ENCODE peak calls at places on chromosomes 11 and 22, in eight cellular contexts. Y is Right ventricle myocardium inferior; K is neural crest cell; P is nucleus accumbens; M is left cardiac atrium; J is caudate nucleus; R is central memory CD4-positive, alpha-beta T cell; D is activated CD4-positive, alpha-beta T cell treated with anti-CD3 and anti-CD28 coated beads, Interleukin-2, amount 50 U/mL, for 24 hours. B is an unnamed sample.
A peak's percentile ranks its signal among the peaks of the same experiment; 100 is the strongest.

GRCh38 chr11:45354976-45355705 is 69.0 kb upstream of the SYT13 start:
- DNase-seq in Y (peak; percentile 89), K (peak; percentile 81), P (peak; percentile 86), M (peak; percentile 92), J (peak; percentile 25), R (peak; percentile 83), D (peak; percentile 83), B (peak; percentile 48)

GRCh38 chr11:74684661-74685060 is 46.6 kb downstream of the CHRDL2 start:
- DNase-seq in Y (no peak), K (no peak), P (no peak), M (peak; percentile 2), J (no peak), R (no peak), D (no peak), B (no peak)

GRCh38 chr11:17148536-17148935 is 59.2 kb downstream of the PIK3C2A start:
- DNase-seq in Y (no peak), K (no peak), P (no peak), M (no peak), J (no peak), R (no peak), D (no peak), B (no peak)

GRCh38 chr11:16607675-16608644 is 130.5 kb upstream of the C11orf58 start:
- DNase-seq in Y (peak; percentile 90), K (peak; percentile 70), P (peak; percentile 45), M (peak; percentile 86), J (no peak), R (no peak), D (no peak), B (no peak)

GRCh38 chr11:34960277-34960676 is 43.9 kb downstream of the PDHX start:
- DNase-seq in Y (no peak), K (no peak), P (no peak), M (peak; percentile 22), J (no peak), R (no peak), D (no peak), B (no peak)

GRCh38 chr11:85685820-85686459 is at the start of gene CCDC89:
- DNase-seq in Y (peak; percentile 85), K (no peak), P (peak; percentile 70), M (peak; percentile 80), J (peak; percentile 3), R (no peak), D (no peak), B (peak; percentile 34)

GRCh38 chr22:24441406-24442351 is 14.3 kb downstream of the ADORA2A start:
- DNase-seq in Y (no peak), K (no peak), P (no peak), M (no peak), J (no peak), R (no peak), D (no peak), B (no peak)

GRCh38 chr22:46070215-46070721 is 80.1 kb upstream of the PPARA start:
- DNase-seq in Y (peak; percentile 90), K (no peak), P (no peak), M (peak; percentile 88), J (no peak), R (no peak), D (no peak), B (no peak)

GRCh38 chr11:74427377-74427776 is 29.1 kb upstream of the PGM2L1 start:
- DNase-seq in Y (no peak), K (no peak), P (no peak), M (no peak), J (no peak), R (no peak), D (no peak), B (no peak)

GRCh38 chr11:112588252-112588668 is 327.6 kb upstream of the PLET1 start:
- DNase-seq in Y (peak; percentile 84), K (peak; percentile 55), P (peak; percentile 48), M (peak; percentile 63), J (peak; percentile 24), R (peak; percentile 37), D (peak; percentile 50), B (no peak)

GRCh38 chr22:38066381-38067027 is 9.3 kb downstream of the PICK1 start:
- DNase-seq in Y (no peak), K (no peak), P (no peak), M (peak; percentile 20), J (no peak), R (no peak), D (no peak), B (no peak)